ENCODE peak calls at places on chromosomes 3 and 15, in ten cellular contexts. One of them, this sample, is unnamed.
A peak's percentile ranks its signal among the peaks of the same experiment; 100 is the strongest.

GRCh38 chr3:108469126-108469525 is 41.3 kb downstream of the MYH15 start:
- DNase-seq in progenitor cell of endocrine pancreas: no peak
- DNase-seq in activated naive CD4-positive, alpha-beta T cell treated with Interleukin-2 at 50 U/mL for 16 hours: no peak
- DNase-seq in H7: no peak
- DNase-seq in stimulated activated CD8-positive, alpha-beta memory T cell treated with anti-CD3 and anti-CD28 coated beads, Interleukin-15, amount 100 ng/mL, for 4 hours: no peak
- DNase-seq in lower leg skin: no peak
- DNase-seq in NCI-H1092 treated with DMSO at 0.1 percent for 48 hours: no peak
- DNase-seq in glomerular endothelial cell: no peak
- DNase-seq in NCI-H2081: no peak
- DNase-seq in NCI-H1048: no peak
- DNase-seq in this sample: no peak

GRCh38 chr3:160150525-160150924 is 74.7 kb upstream of the C3orf80 start:
- DNase-seq in progenitor cell of endocrine pancreas: no peak
- DNase-seq in activated naive CD4-positive, alpha-beta T cell treated with Interleukin-2 at 50 U/mL for 16 hours: no peak
- DNase-seq in H7: no peak
- DNase-seq in stimulated activated CD8-positive, alpha-beta memory T cell treated with anti-CD3 and anti-CD28 coated beads, Interleukin-15, amount 100 ng/mL, for 4 hours: no peak
- DNase-seq in lower leg skin: no peak
- DNase-seq in NCI-H1092 treated with DMSO at 0.1 percent for 48 hours: no peak
- DNase-seq in glomerular endothelial cell: no peak
- DNase-seq in NCI-H2081: no peak
- DNase-seq in NCI-H1048: no peak
- DNase-seq in this sample: no peak

GRCh38 chr15:26438316-26438715 is 334.6 kb downstream of the GABRB3 start:
- DNase-seq in progenitor cell of endocrine pancreas: no peak
- DNase-seq in activated naive CD4-positive, alpha-beta T cell treated with Interleukin-2 at 50 U/mL for 16 hours: no peak
- DNase-seq in H7: no peak
- DNase-seq in stimulated activated CD8-positive, alpha-beta memory T cell treated with anti-CD3 and anti-CD28 coated beads, Interleukin-15, amount 100 ng/mL, for 4 hours: no peak
- DNase-seq in lower leg skin: no peak
- DNase-seq in NCI-H1092 treated with DMSO at 0.1 percent for 48 hours: peak; percentile 12
- DNase-seq in glomerular endothelial cell: no peak
- DNase-seq in NCI-H2081: no peak
- DNase-seq in NCI-H1048: peak; percentile 36
- DNase-seq in this sample: no peak

GRCh38 chr3:174767853-174768382 is 91.2 kb upstream of the NAALADL2 start:
- DNase-seq in progenitor cell of endocrine pancreas: no peak
- DNase-seq in activated naive CD4-positive, alpha-beta T cell treated with Interleukin-2 at 50 U/mL for 16 hours: no peak
- DNase-seq in H7: no peak
- DNase-seq in stimulated activated CD8-positive, alpha-beta memory T cell treated with anti-CD3 and anti-CD28 coated beads, Interleukin-15, amount 100 ng/mL, for 4 hours: no peak
- DNase-seq in lower leg skin: no peak
- DNase-seq in NCI-H1092 treated with DMSO at 0.1 percent for 48 hours: no peak
- DNase-seq in glomerular endothelial cell: no peak
- DNase-seq in NCI-H2081: no peak
- DNase-seq in NCI-H1048: no peak
- DNase-seq in this sample: no peak

GRCh38 chr15:39393575-39394335 is 187.1 kb upstream of the THBS1 start:
- DNase-seq in progenitor cell of endocrine pancreas: no peak
- DNase-seq in activated naive CD4-positive, alpha-beta T cell treated with Interleukin-2 at 50 U/mL for 16 hours: no peak
- DNase-seq in H7: no peak
- DNase-seq in stimulated activated CD8-positive, alpha-beta memory T cell treated with anti-CD3 and anti-CD28 coated beads, Interleukin-15, amount 100 ng/mL, for 4 hours: no peak
- DNase-seq in lower leg skin: no peak
- DNase-seq in NCI-H1092 treated with DMSO at 0.1 percent for 48 hours: no peak
- DNase-seq in glomerular endothelial cell: no peak
- DNase-seq in NCI-H2081: no peak
- DNase-seq in NCI-H1048: no peak
- DNase-seq in this sample: no peak

GRCh38 chr3:177448987-177449975 is 252.0 kb upstream of the TBL1XR1 start:
- DNase-seq in progenitor cell of endocrine pancreas: no peak
- DNase-seq in activated naive CD4-positive, alpha-beta T cell treated with Interleukin-2 at 50 U/mL for 16 hours: peak; percentile 4
- DNase-seq in H7: no peak
- DNase-seq in stimulated activated CD8-positive, alpha-beta memory T cell treated with anti-CD3 and anti-CD28 coated beads, Interleukin-15, amount 100 ng/mL, for 4 hours: no peak
- DNase-seq in lower leg skin: no peak
- DNase-seq in NCI-H1092 treated with DMSO at 0.1 percent for 48 hours: no peak
- DNase-seq in glomerular endothelial cell: no peak
- DNase-seq in NCI-H2081: no peak
- DNase-seq in NCI-H1048: no peak
- DNase-seq in this sample: no peak

GRCh38 chr3:189862385-189863023 is 231.3 kb downstream of the TP63 start:
- DNase-seq in progenitor cell of endocrine pancreas: no peak
- DNase-seq in activated naive CD4-positive, alpha-beta T cell treated with Interleukin-2 at 50 U/mL for 16 hours: no peak
- DNase-seq in H7: no peak
- DNase-seq in stimulated activated CD8-positive, alpha-beta memory T cell treated with anti-CD3 and anti-CD28 coated beads, Interleukin-15, amount 100 ng/mL, for 4 hours: no peak
- DNase-seq in lower leg skin: no peak
- DNase-seq in NCI-H1092 treated with DMSO at 0.1 percent for 48 hours: no peak
- DNase-seq in glomerular endothelial cell: no peak
- DNase-seq in NCI-H2081: no peak
- DNase-seq in NCI-H1048: no peak
- DNase-seq in this sample: no peak

GRCh38 chr3:140599496-140599895 is 78.4 kb upstream of the TRIM42 start:
- DNase-seq in progenitor cell of endocrine pancreas: no peak
- DNase-seq in activated naive CD4-positive, alpha-beta T cell treated with Interleukin-2 at 50 U/mL for 16 hours: no peak
- DNase-seq in H7: no peak
- DNase-seq in stimulated activated CD8-positive, alpha-beta memory T cell treated with anti-CD3 and anti-CD28 coated beads, Interleukin-15, amount 100 ng/mL, for 4 hours: no peak
- DNase-seq in lower leg skin: no peak
- DNase-seq in NCI-H1092 treated with DMSO at 0.1 percent for 48 hours: no peak
- DNase-seq in glomerular endothelial cell: no peak
- DNase-seq in NCI-H2081: no peak
- DNase-seq in NCI-H1048: no peak
- DNase-seq in this sample: no peak

GRCh38 chr3:64518950-64519349 is 168.8 kb downstream of the ADAMTS9 start:
- DNase-seq in progenitor cell of endocrine pancreas: no peak
- DNase-seq in activated naive CD4-positive, alpha-beta T cell treated with Interleukin-2 at 50 U/mL for 16 hours: no peak
- DNase-seq in H7: no peak
- DNase-seq in stimulated activated CD8-positive, alpha-beta memory T cell treated with anti-CD3 and anti-CD28 coated beads, Interleukin-15, amount 100 ng/mL, for 4 hours: no peak
- DNase-seq in lower leg skin: no peak
- DNase-seq in NCI-H1092 treated with DMSO at 0.1 percent for 48 hours: no peak
- DNase-seq in glomerular endothelial cell: no peak
- DNase-seq in NCI-H2081: no peak
- DNase-seq in NCI-H1048: no peak
- DNase-seq in this sample: no peak

GRCh38 chr3:129732200-129732876 is 125.9 kb upstream of the PLXND1 start:
- DNase-seq in progenitor cell of endocrine pancreas: no peak
- DNase-seq in activated naive CD4-positive, alpha-beta T cell treated with Interleukin-2 at 50 U/mL for 16 hours: no peak
- DNase-seq in H7: peak; percentile 32
- DNase-seq in stimulated activated CD8-positive, alpha-beta memory T cell treated with anti-CD3 and anti-CD28 coated beads, Interleukin-15, amount 100 ng/mL, for 4 hours: no peak
- DNase-seq in lower leg skin: no peak
- DNase-seq in NCI-H1092 treated with DMSO at 0.1 percent for 48 hours: no peak
- DNase-seq in glomerular endothelial cell: no peak
- DNase-seq in NCI-H2081: peak; percentile 7
- DNase-seq in NCI-H1048: no peak
- DNase-seq in this sample: no peak

GRCh38 chr3:45666729-45667440 is 22.3 kb upstream of the SACM1L start:
- DNase-seq in progenitor cell of endocrine pancreas: no peak
- DNase-seq in activated naive CD4-positive, alpha-beta T cell treated with Interleukin-2 at 50 U/mL for 16 hours: no peak
- DNase-seq in H7: no peak
- DNase-seq in stimulated activated CD8-positive, alpha-beta memory T cell treated with anti-CD3 and anti-CD28 coated beads, Interleukin-15, amount 100 ng/mL, for 4 hours: no peak
- DNase-seq in lower leg skin: no peak
- DNase-seq in NCI-H1092 treated with DMSO at 0.1 percent for 48 hours: no peak
- DNase-seq in glomerular endothelial cell: no peak
- DNase-seq in NCI-H2081: no peak
- DNase-seq in NCI-H1048: no peak
- DNase-seq in this sample: no peak

GRCh38 chr15:75739791-75740190 is 27.1 kb upstream of the CSPG4 start:
- DNase-seq in progenitor cell of endocrine pancreas: no peak
- DNase-seq in activated naive CD4-positive, alpha-beta T cell treated with Interleukin-2 at 50 U/mL for 16 hours: no peak
- DNase-seq in H7: no peak
- DNase-seq in stimulated activated CD8-positive, alpha-beta memory T cell treated with anti-CD3 and anti-CD28 coated beads, Interleukin-15, amount 100 ng/mL, for 4 hours: no peak
- DNase-seq in lower leg skin: no peak
- DNase-seq in NCI-H1092 treated with DMSO at 0.1 percent for 48 hours: no peak
- DNase-seq in glomerular endothelial cell: no peak
- DNase-seq in NCI-H2081: no peak
- DNase-seq in NCI-H1048: no peak
- DNase-seq in this sample: no peak

GRCh38 chr15:92069308-92070244 is 216.1 kb downstream of the SLCO3A1 start:
- DNase-seq in progenitor cell of endocrine pancreas: no peak
- DNase-seq in activated naive CD4-positive, alpha-beta T cell treated with Interleukin-2 at 50 U/mL for 16 hours: peak; percentile 62
- DNase-seq in H7: peak; percentile 38
- DNase-seq in stimulated activated CD8-positive, alpha-beta memory T cell treated with anti-CD3 and anti-CD28 coated beads, Interleukin-15, amount 100 ng/mL, for 4 hours: peak; percentile 38
- DNase-seq in lower leg skin: peak; percentile 69
- DNase-seq in NCI-H1092 treated with DMSO at 0.1 percent for 48 hours: no peak
- DNase-seq in glomerular endothelial cell: no peak
- DNase-seq in NCI-H2081: no peak
- DNase-seq in NCI-H1048: no peak
- DNase-seq in this sample: no peak

GRCh38 chr15:70164156-70164900 is 66.6 kb upstream of the TLE3 start:
- DNase-seq in progenitor cell of endocrine pancreas: no peak
- DNase-seq in activated naive CD4-positive, alpha-beta T cell treated with Interleukin-2 at 50 U/mL for 16 hours: no peak
- DNase-seq in H7: no peak
- DNase-seq in stimulated activated CD8-positive, alpha-beta memory T cell treated with anti-CD3 and anti-CD28 coated beads, Interleukin-15, amount 100 ng/mL, for 4 hours: no peak
- DNase-seq in lower leg skin: no peak
- DNase-seq in NCI-H1092 treated with DMSO at 0.1 percent for 48 hours: no peak
- DNase-seq in glomerular endothelial cell: no peak
- DNase-seq in NCI-H2081: no peak
- DNase-seq in NCI-H1048: no peak
- DNase-seq in this sample: no peak

GRCh38 chr3:64011685-64012084 is 11.6 kb downstream of the PSMD6 start:
- DNase-seq in progenitor cell of endocrine pancreas: no peak
- DNase-seq in activated naive CD4-positive, alpha-beta T cell treated with Interleukin-2 at 50 U/mL for 16 hours: no peak
- DNase-seq in H7: no peak
- DNase-seq in stimulated activated CD8-positive, alpha-beta memory T cell treated with anti-CD3 and anti-CD28 coated beads, Interleukin-15, amount 100 ng/mL, for 4 hours: no peak
- DNase-seq in lower leg skin: no peak
- DNase-seq in NCI-H1092 treated with DMSO at 0.1 percent for 48 hours: no peak
- DNase-seq in glomerular endothelial cell: no peak
- DNase-seq in NCI-H2081: no peak
- DNase-seq in NCI-H1048: no peak
- DNase-seq in this sample: peak; percentile 74

GRCh38 chr3:126109146-126109859 is 25.4 kb upstream of the SLC41A3 start:
- DNase-seq in progenitor cell of endocrine pancreas: peak; percentile 8
- DNase-seq in activated naive CD4-positive, alpha-beta T cell treated with Interleukin-2 at 50 U/mL for 16 hours: no peak
- DNase-seq in H7: peak; percentile 24
- DNase-seq in stimulated activated CD8-positive, alpha-beta memory T cell treated with anti-CD3 and anti-CD28 coated beads, Interleukin-15, amount 100 ng/mL, for 4 hours: no peak
- DNase-seq in lower leg skin: no peak
- DNase-seq in NCI-H1092 treated with DMSO at 0.1 percent for 48 hours: no peak
- DNase-seq in glomerular endothelial cell: no peak
- DNase-seq in NCI-H2081: no peak
- DNase-seq in NCI-H1048: no peak
- DNase-seq in this sample: no peak

GRCh38 chr15:43229977-43230376 is 9.2 kb upstream of the EPB42 start:
- DNase-seq in progenitor cell of endocrine pancreas: no peak
- DNase-seq in activated naive CD4-positive, alpha-beta T cell treated with Interleukin-2 at 50 U/mL for 16 hours: no peak
- DNase-seq in H7: no peak
- DNase-seq in stimulated activated CD8-positive, alpha-beta memory T cell treated with anti-CD3 and anti-CD28 coated beads, Interleukin-15, amount 100 ng/mL, for 4 hours: no peak
- DNase-seq in lower leg skin: no peak
- DNase-seq in NCI-H1092 treated with DMSO at 0.1 percent for 48 hours: no peak
- DNase-seq in glomerular endothelial cell: no peak
- DNase-seq in NCI-H2081: no peak
- DNase-seq in NCI-H1048: no peak
- DNase-seq in this sample: no peak

GRCh38 chr3:50675179-50676030 is 678 bp downstream of the DOCK3 start:
- DNase-seq in progenitor cell of endocrine pancreas: peak; percentile 78
- DNase-seq in activated naive CD4-positive, alpha-beta T cell treated with Interleukin-2 at 50 U/mL for 16 hours: peak; percentile 69
- DNase-seq in H7: peak; percentile 94
- DNase-seq in stimulated activated CD8-positive, alpha-beta memory T cell treated with anti-CD3 and anti-CD28 coated beads, Interleukin-15, amount 100 ng/mL, for 4 hours: peak; percentile 27
- DNase-seq in lower leg skin: no peak
- DNase-seq in NCI-H1092 treated with DMSO at 0.1 percent for 48 hours: peak; percentile 21
- DNase-seq in glomerular endothelial cell: no peak
- DNase-seq in NCI-H2081: no peak
- DNase-seq in NCI-H1048: no peak
- DNase-seq in this sample: peak; percentile 21

GRCh38 chr3:13189639-13190375 is 116.6 kb upstream of the IQSEC1 start:
- DNase-seq in progenitor cell of endocrine pancreas: no peak
- DNase-seq in activated naive CD4-positive, alpha-beta T cell treated with Interleukin-2 at 50 U/mL for 16 hours: peak; percentile 25
- DNase-seq in H7: no peak
- DNase-seq in stimulated activated CD8-positive, alpha-beta memory T cell treated with anti-CD3 and anti-CD28 coated beads, Interleukin-15, amount 100 ng/mL, for 4 hours: no peak
- DNase-seq in lower leg skin: no peak
- DNase-seq in NCI-H1092 treated with DMSO at 0.1 percent for 48 hours: no peak
- DNase-seq in glomerular endothelial cell: peak; percentile 2
- DNase-seq in NCI-H2081: no peak
- DNase-seq in NCI-H1048: no peak
- DNase-seq in this sample: no peak

GRCh38 chr3:112699436-112699978 is 58.6 kb upstream of the CCDC80 start:
- DNase-seq in progenitor cell of endocrine pancreas: no peak
- DNase-seq in activated naive CD4-positive, alpha-beta T cell treated with Interleukin-2 at 50 U/mL for 16 hours: no peak
- DNase-seq in H7: no peak
- DNase-seq in stimulated activated CD8-positive, alpha-beta memory T cell treated with anti-CD3 and anti-CD28 coated beads, Interleukin-15, amount 100 ng/mL, for 4 hours: no peak
- DNase-seq in lower leg skin: no peak
- DNase-seq in NCI-H1092 treated with DMSO at 0.1 percent for 48 hours: no peak
- DNase-seq in glomerular endothelial cell: no peak
- DNase-seq in NCI-H2081: no peak
- DNase-seq in NCI-H1048: no peak
- DNase-seq in this sample: no peak

GRCh38 chr3:138137901-138138300 is 5.7 kb upstream of the A4GNT start:
- DNase-seq in progenitor cell of endocrine pancreas: no peak
- DNase-seq in activated naive CD4-positive, alpha-beta T cell treated with Interleukin-2 at 50 U/mL for 16 hours: no peak
- DNase-seq in H7: no peak
- DNase-seq in stimulated activated CD8-positive, alpha-beta memory T cell treated with anti-CD3 and anti-CD28 coated beads, Interleukin-15, amount 100 ng/mL, for 4 hours: no peak
- DNase-seq in lower leg skin: no peak
- DNase-seq in NCI-H1092 treated with DMSO at 0.1 percent for 48 hours: no peak
- DNase-seq in glomerular endothelial cell: no peak
- DNase-seq in NCI-H2081: no peak
- DNase-seq in NCI-H1048: no peak
- DNase-seq in this sample: no peak

GRCh38 chr3:55445551-55445950 is 41.6 kb downstream of the WNT5A start:
- DNase-seq in progenitor cell of endocrine pancreas: no peak
- DNase-seq in activated naive CD4-positive, alpha-beta T cell treated with Interleukin-2 at 50 U/mL for 16 hours: no peak
- DNase-seq in H7: no peak
- DNase-seq in stimulated activated CD8-positive, alpha-beta memory T cell treated with anti-CD3 and anti-CD28 coated beads, Interleukin-15, amount 100 ng/mL, for 4 hours: no peak
- DNase-seq in lower leg skin: no peak
- DNase-seq in NCI-H1092 treated with DMSO at 0.1 percent for 48 hours: no peak
- DNase-seq in glomerular endothelial cell: no peak
- DNase-seq in NCI-H2081: no peak
- DNase-seq in NCI-H1048: no peak
- DNase-seq in this sample: peak; percentile 27

GRCh38 chr3:123688241-123688747 is 103.4 kb upstream of the HACD2 start:
- DNase-seq in progenitor cell of endocrine pancreas: no peak
- DNase-seq in activated naive CD4-positive, alpha-beta T cell treated with Interleukin-2 at 50 U/mL for 16 hours: no peak
- DNase-seq in H7: no peak
- DNase-seq in stimulated activated CD8-positive, alpha-beta memory T cell treated with anti-CD3 and anti-CD28 coated beads, Interleukin-15, amount 100 ng/mL, for 4 hours: no peak
- DNase-seq in lower leg skin: peak; percentile 63
- DNase-seq in NCI-H1092 treated with DMSO at 0.1 percent for 48 hours: no peak
- DNase-seq in glomerular endothelial cell: peak; percentile 68
- DNase-seq in NCI-H2081: no peak
- DNase-seq in NCI-H1048: no peak
- DNase-seq in this sample: peak; percentile 33

GRCh38 chr15:58469432-58470353 is 37.9 kb downstream of the LIPC start:
- DNase-seq in progenitor cell of endocrine pancreas: no peak
- DNase-seq in activated naive CD4-positive, alpha-beta T cell treated with Interleukin-2 at 50 U/mL for 16 hours: no peak
- DNase-seq in H7: no peak
- DNase-seq in stimulated activated CD8-positive, alpha-beta memory T cell treated with anti-CD3 and anti-CD28 coated beads, Interleukin-15, amount 100 ng/mL, for 4 hours: no peak
- DNase-seq in lower leg skin: peak; percentile 40
- DNase-seq in NCI-H1092 treated with DMSO at 0.1 percent for 48 hours: no peak
- DNase-seq in glomerular endothelial cell: no peak
- DNase-seq in NCI-H2081: no peak
- DNase-seq in NCI-H1048: no peak
- DNase-seq in this sample: peak; percentile 43

GRCh38 chr15:47383102-47383501 is 334.2 kb upstream of the SEMA6D start:
- DNase-seq in progenitor cell of endocrine pancreas: no peak
- DNase-seq in activated naive CD4-positive, alpha-beta T cell treated with Interleukin-2 at 50 U/mL for 16 hours: no peak
- DNase-seq in H7: no peak
- DNase-seq in stimulated activated CD8-positive, alpha-beta memory T cell treated with anti-CD3 and anti-CD28 coated beads, Interleukin-15, amount 100 ng/mL, for 4 hours: no peak
- DNase-seq in lower leg skin: no peak
- DNase-seq in NCI-H1092 treated with DMSO at 0.1 percent for 48 hours: no peak
- DNase-seq in glomerular endothelial cell: no peak
- DNase-seq in NCI-H2081: no peak
- DNase-seq in NCI-H1048: no peak
- DNase-seq in this sample: no peak

GRCh38 chr3:54374214-54374855 is 252.0 kb downstream of the CACNA2D3 start:
- DNase-seq in progenitor cell of endocrine pancreas: peak; percentile 22
- DNase-seq in activated naive CD4-positive, alpha-beta T cell treated with Interleukin-2 at 50 U/mL for 16 hours: no peak
- DNase-seq in H7: peak; percentile 50
- DNase-seq in stimulated activated CD8-positive, alpha-beta memory T cell treated with anti-CD3 and anti-CD28 coated beads, Interleukin-15, amount 100 ng/mL, for 4 hours: no peak
- DNase-seq in lower leg skin: no peak
- DNase-seq in NCI-H1092 treated with DMSO at 0.1 percent for 48 hours: peak; percentile 42
- DNase-seq in glomerular endothelial cell: no peak
- DNase-seq in NCI-H2081: no peak
- DNase-seq in NCI-H1048: no peak
- DNase-seq in this sample: peak; percentile 31

GRCh38 chr3:11282250-11283125 is 10.3 kb downstream of the ATG7 start:
- DNase-seq in progenitor cell of endocrine pancreas: no peak
- DNase-seq in activated naive CD4-positive, alpha-beta T cell treated with Interleukin-2 at 50 U/mL for 16 hours: no peak
- DNase-seq in H7: no peak
- DNase-seq in stimulated activated CD8-positive, alpha-beta memory T cell treated with anti-CD3 and anti-CD28 coated beads, Interleukin-15, amount 100 ng/mL, for 4 hours: no peak
- DNase-seq in lower leg skin: no peak
- DNase-seq in NCI-H1092 treated with DMSO at 0.1 percent for 48 hours: no peak
- DNase-seq in glomerular endothelial cell: no peak
- DNase-seq in NCI-H2081: no peak
- DNase-seq in NCI-H1048: no peak
- DNase-seq in this sample: peak; percentile 20

GRCh38 chr3:184531580-184532290 is 29.9 kb upstream of the EPHB3 start:
- DNase-seq in progenitor cell of endocrine pancreas: no peak
- DNase-seq in activated naive CD4-positive, alpha-beta T cell treated with Interleukin-2 at 50 U/mL for 16 hours: no peak
- DNase-seq in H7: no peak
- DNase-seq in stimulated activated CD8-positive, alpha-beta memory T cell treated with anti-CD3 and anti-CD28 coated beads, Interleukin-15, amount 100 ng/mL, for 4 hours: no peak
- DNase-seq in lower leg skin: no peak
- DNase-seq in NCI-H1092 treated with DMSO at 0.1 percent for 48 hours: no peak
- DNase-seq in glomerular endothelial cell: no peak
- DNase-seq in NCI-H2081: no peak
- DNase-seq in NCI-H1048: no peak
- DNase-seq in this sample: no peak

This sample was measured in body of pancreas.